ENCODE peak calls at places on chromosomes 11 and 22, in six cellular contexts. L is PC-9, Z is tibial artery, O is HCT116, N is body of pancreas, V is colonic mucosa. W is an unnamed sample.
A peak's percentile ranks its signal among the peaks of the same experiment; 100 is the strongest.

GRCh38 chr11:79415411-79415810 is 25.4 kb downstream of the TENM4 start:
- DNase-seq in V (no peak), Z (no peak), O (no peak), N (no peak), L (no peak), W (no peak)

GRCh38 chr22:37278261-37278660 is 4.0 kb upstream of the CYTH4 start:
- DNase-seq in Z (no peak), L (no peak), O (no peak), N (no peak), V (no peak), W (no peak)

GRCh38 chr11:2465201-2466068 is 20.6 kb downstream of the KCNQ1 start:
- DNase-seq in N (peak; percentile 40), O (no peak), V (peak; percentile 20), Z (peak; percentile 63), L (no peak), W (no peak)

GRCh38 chr22:32473388-32473952 is 1.1 kb upstream of the FBXO7 start:
- DNase-seq in N (no peak), Z (no peak), O (peak; percentile 68), L (peak; percentile 37), V (peak; percentile 38), W (peak; percentile 73)

GRCh38 chr11:10692716-10693115 is 839 bp downstream of the IRAG1 start:
- DNase-seq in Z (no peak), N (no peak), O (no peak), L (no peak), V (no peak), W (no peak)

GRCh38 chr11:35298369-35298768 is 121.0 kb downstream of the SLC1A2 start:
- DNase-seq in V (no peak), O (no peak), Z (no peak), N (no peak), L (no peak), W (no peak)

GRCh38 chr11:45778341-45778740 is 26.6 kb upstream of the SLC35C1 start:
- DNase-seq in L (no peak), N (no peak), V (no peak), O (no peak), Z (no peak), W (no peak)

GRCh38 chr11:2774173-2775082 is 74.6 kb upstream of the KCNQ1OT1 start:
- DNase-seq in N (no peak), O (no peak), V (peak; percentile 14), Z (peak; percentile 45), L (no peak), W (no peak)

GRCh38 chr11:127766734-127767133 is 766.2 kb upstream of the KIRREL3 start:
- DNase-seq in O (no peak), L (no peak), N (no peak), V (no peak), Z (no peak), W (no peak)

DNA sequence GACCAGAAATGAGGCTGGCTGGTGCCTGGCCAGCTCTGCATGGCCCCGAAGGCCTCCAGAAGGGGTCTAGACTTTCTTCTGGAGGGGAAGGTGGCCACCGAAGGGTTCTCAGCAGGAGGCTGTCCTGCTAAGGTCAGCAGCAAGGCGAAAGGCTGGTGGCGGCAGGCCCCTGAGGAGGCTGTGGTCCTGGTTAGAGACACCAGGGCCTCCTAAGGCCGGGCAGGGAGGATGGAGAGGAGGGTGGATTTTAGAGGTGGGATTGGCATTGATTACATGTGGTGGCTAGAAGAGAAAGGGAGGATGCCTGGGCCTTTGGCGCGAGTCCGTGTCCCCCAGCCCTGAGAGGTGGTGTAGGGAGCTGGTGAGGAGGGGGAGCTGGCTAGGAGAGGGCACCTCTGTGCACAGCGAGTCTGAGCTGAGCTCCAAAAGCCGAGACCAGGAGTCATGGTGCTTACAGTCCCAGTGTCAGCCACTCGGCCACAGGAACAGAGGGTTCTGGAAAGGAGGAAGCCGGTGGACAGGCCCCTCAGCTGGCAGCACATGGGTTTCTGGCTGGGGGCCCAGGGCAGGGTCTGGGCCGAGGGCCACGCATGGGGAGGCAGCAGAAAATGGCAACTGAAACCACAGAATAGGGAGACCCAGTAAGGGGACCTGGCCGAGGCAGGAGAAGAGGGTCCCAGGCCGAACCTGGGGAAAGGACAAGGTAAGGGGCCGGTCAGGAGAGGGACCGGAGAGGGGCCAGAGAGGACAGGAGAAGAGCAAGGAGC is 2.5 kb downstream of the FERMT3 start:
- DNase-seq in O (no peak), V (no peak), Z (no peak), L (no peak), N (no peak), W (no peak)
- H3K36me3 ChIP-seq in O (peaks cover 14% of the 10 kb centered on the region), V (peaks cover under 1% of the 10 kb centered on the region), Z (peaks cover 13% of the 10 kb centered on the region), L (no peaks in the 10 kb centered on the region), N (no peaks in the 10 kb centered on the region), W (peaks cover 3% of the 10 kb centered on the region)

DNA sequence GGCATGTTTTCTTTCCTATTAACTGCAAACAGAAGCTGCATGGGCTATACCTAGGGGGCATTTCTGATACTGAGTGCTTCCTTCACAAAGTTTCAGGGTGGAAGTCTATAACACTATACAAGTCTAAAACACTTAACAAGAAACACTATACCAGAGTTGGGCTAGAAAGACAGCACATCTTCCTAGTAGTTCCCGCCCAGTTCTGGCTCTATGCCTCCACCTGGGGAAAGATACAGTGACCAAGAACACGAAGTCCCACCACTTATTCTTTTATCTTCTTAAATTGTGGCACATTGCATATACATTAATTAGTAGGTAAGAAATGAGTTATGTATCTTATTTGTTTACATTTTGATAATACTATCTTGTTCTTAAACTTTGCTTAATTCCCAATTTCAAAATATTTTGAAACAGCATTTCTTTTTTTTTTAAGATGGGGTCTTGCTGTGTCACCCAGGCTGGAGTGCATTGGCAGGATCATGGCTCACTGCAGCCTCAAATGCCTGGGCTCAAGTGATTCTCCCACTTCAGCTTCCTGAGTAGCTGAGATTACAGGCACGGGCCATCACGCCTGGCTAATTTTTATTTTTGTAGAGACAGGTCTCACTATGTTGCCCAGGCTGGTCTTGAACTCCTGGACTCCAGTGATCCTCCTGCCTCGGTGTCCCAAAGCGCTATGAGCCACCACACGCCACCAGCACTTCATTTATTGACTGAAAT is 18.2 kb upstream of the NDUFC2 start:
- DNase-seq in Z (no peak), V (no peak), L (no peak), N (no peak), O (no peak), W (no peak)
- H3K36me3 ChIP-seq in Z (peaks cover 39% of the 10 kb centered on the region), V (no peaks in the 10 kb centered on the region), L (peaks cover 14% of the 10 kb centered on the region), N (peaks cover 2% of the 10 kb centered on the region), O (peaks cover 8% of the 10 kb centered on the region), W (no peaks in the 10 kb centered on the region)

DNA sequence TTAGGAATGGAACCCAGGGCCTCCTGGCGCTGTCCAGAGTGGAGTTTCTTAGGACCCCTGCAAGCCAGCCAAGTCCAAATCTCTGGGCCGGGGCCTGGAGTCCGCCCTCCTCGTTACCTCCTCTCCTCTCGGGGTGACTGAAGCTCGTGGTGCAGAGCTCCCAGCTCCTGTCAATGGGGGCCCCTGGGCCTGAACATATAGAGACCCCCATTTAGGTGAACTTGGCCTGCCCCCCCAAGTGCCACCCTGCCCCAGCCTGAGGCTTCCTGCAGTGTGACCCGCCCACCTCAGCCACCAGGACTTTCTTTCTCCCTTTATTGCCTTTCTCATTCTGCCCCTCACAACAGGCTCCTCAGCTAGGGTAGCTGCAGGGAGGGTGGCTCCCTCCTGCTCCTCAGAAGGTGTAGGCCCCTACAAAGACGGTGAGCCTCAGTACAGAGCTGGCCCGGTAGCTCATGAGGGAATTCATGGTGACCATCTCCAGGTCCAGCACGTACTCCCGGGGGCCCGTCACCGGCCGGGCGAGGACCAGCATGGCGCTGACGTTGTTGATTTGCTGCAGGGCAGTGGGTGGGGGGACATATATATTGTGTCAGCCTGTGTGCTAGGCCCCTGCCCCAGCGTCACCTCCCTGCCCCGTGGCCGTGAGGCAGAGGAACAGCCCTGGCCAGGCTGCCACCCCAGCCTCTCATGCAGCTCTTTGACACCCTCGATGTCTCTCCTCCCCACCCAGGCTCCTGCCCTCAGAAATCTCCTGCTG is 5.9 kb downstream of the EFEMP2 start:
- DNase-seq in V (no peak), Z (no peak), N (no peak), L (no peak), O (no peak), W (no peak)
- H3K36me3 ChIP-seq in V (peaks cover 7% of the 10 kb centered on the region), Z (peaks cover 73% of the 10 kb centered on the region), N (peaks cover 20% of the 10 kb centered on the region), L (peaks cover 23% of the 10 kb centered on the region), O (peaks cover 7% of the 10 kb centered on the region), W (peaks cover 55% of the 10 kb centered on the region)

DNA sequence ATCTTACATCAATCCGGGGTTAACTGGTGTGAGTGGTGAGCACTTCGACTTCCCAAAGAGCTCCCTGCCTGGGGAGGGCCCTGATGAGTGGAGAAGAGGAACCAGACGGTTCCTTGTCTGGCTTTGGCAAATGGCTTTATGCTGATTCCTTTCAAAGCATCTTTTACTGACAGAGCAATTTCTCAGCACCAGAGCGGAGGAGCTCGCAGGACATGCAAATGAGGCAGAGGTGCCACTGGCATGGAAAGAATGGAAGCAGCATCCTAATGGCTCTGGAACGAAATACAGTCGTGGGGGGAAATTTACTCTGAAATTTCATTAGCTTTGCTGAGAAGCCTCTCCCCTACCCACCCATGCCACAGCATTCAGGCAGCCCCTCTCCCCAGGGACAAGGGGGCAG is 410.9 kb upstream of the B3GAT1 start:
- DNase-seq in Z (no peak), N (no peak), L (no peak), O (no peak), V (no peak), W (no peak)
- H3K36me3 ChIP-seq in Z (no peaks in the 10 kb centered on the region), N (no peaks in the 10 kb centered on the region), L (no peaks in the 10 kb centered on the region), O (no peaks in the 10 kb centered on the region), V (no peaks in the 10 kb centered on the region), W (no peaks in the 10 kb centered on the region)

GRCh38 chr11:108289699-108290098 is 66.8 kb downstream of the ATM start:
- DNase-seq in O (no peak), L (no peak), N (no peak), V (no peak), Z (no peak), W (no peak)
- H3K36me3 ChIP-seq in O (peaks cover 11% of the 10 kb centered on the region), L (peaks cover 25% of the 10 kb centered on the region), N (peaks cover 9% of the 10 kb centered on the region), V (peaks cover 3% of the 10 kb centered on the region), Z (peaks cover 54% of the 10 kb centered on the region), W (peaks cover 25% of the 10 kb centered on the region)

DNA sequence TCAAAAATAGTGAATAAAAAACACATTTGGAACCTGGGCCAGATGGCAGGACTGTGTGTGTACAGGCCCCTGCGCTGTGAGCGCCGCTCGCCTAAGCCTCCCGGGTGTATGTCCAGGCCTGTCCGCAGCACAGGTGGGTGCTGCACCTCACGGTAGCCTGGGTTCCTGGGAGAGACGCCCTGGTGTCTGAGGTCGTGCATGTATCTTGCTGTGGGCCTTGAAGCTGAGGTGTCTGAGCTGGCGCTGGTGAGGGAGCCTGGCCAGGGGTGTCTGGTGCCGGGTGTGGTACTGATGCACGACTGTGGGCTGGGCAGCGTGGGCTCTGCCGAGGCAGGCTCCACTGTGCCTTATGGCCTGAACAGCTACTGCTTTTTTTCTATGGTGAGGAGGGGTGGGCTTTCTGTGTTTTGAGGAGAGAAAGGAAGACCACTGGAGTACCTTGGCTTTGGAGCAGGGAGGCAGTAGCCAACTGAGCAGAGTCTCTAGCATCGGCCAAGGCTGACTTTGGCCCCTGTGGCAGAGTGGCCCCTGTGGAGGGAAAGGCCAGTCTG is 4.2 kb upstream of the ZDHHC8 start:
- DNase-seq in N (no peak), Z (no peak), O (no peak), L (no peak), V (no peak), W (no peak)
- H3K36me3 ChIP-seq in N (no peaks in the 10 kb centered on the region), Z (peaks cover 33% of the 10 kb centered on the region), O (peaks cover 23% of the 10 kb centered on the region), L (no peaks in the 10 kb centered on the region), V (peaks cover 4% of the 10 kb centered on the region), W (peaks cover 29% of the 10 kb centered on the region)

DNA sequence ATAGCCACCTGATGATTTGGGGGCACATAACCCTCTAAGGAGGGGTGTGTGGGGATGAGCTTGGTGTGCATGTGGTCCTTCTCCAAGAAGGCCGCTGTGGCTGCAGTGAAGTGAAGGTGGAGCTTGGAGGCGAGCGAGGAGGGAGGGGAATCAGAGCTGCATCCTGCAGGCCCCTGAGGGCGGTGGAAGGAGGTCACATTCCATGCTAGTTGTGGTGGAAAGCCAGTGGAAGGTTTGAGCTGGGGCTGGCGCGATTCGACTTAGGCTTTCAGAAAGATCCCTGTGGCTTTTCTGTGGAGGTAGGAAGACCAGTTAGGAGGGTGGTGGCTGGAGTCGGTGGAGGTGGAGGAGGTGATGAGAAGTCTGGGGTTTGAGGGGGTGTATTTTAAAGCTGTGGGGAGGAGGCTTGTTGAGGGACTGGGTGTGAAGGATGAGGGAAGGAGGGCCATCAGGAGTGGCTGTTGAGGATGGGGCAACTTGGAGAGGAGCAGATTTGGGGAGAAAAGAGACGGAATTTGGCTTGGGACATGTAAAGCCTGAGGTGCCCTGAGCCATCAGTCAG is 62.0 kb downstream of the TBC1D22A start:
- DNase-seq in N (no peak), O (no peak), Z (no peak), V (no peak), L (no peak), W (no peak)
- H3K36me3 ChIP-seq in N (no peaks in the 10 kb centered on the region), O (no peaks in the 10 kb centered on the region), Z (peaks cover 12% of the 10 kb centered on the region), V (no peaks in the 10 kb centered on the region), L (no peaks in the 10 kb centered on the region), W (no peaks in the 10 kb centered on the region)

W was measured in cardiac muscle cell.